ENCODE peak calls at places on chromosomes 11 and 22, in nine cellular contexts. One of them, this sample, is unnamed.

GRCh38 chr11:13335319-13335718 is 57.7 kb downstream of the BMAL1 start:
- DNase-seq in activated T-cell treated with anti-CD3 and anti-CD28 coated beads, Interleukin-2, amount 50 U/mL, for 4 hours: peak
- DNase-seq in mucosa of descending colon: no peak
- DNase-seq in glomerular endothelial cell: peak
- DNase-seq in Caco-2: peak
- DNase-seq in ureter: peak
- DNase-seq in GM23248: peak
- DNase-seq in lower lobe of right lung: peak
- DNase-seq in MCF 10A: peak
- DNase-seq in this sample: peak

GRCh38 chr11:67240575-67241389 is 25.5 kb upstream of the GRK2 start:
- DNase-seq in GM23248: peak
- DNase-seq in MCF 10A: peak
- DNase-seq in ureter: peak
- DNase-seq in lower lobe of right lung: peak
- DNase-seq in Caco-2: peak
- DNase-seq in glomerular endothelial cell: no peak
- DNase-seq in mucosa of descending colon: peak
- DNase-seq in activated T-cell treated with anti-CD3 and anti-CD28 coated beads, Interleukin-2, amount 50 U/mL, for 4 hours: peak
- DNase-seq in this sample: peak

GRCh38 chr11:73481626-73482025 is 105.4 kb downstream of the RELT start:
- DNase-seq in mucosa of descending colon: no peak
- DNase-seq in ureter: no peak
- DNase-seq in activated T-cell treated with anti-CD3 and anti-CD28 coated beads, Interleukin-2, amount 50 U/mL, for 4 hours: no peak
- DNase-seq in MCF 10A: no peak
- DNase-seq in lower lobe of right lung: no peak
- DNase-seq in Caco-2: no peak
- DNase-seq in GM23248: no peak
- DNase-seq in glomerular endothelial cell: no peak
- DNase-seq in this sample: no peak

GRCh38 chr11:55726715-55727324 is 46.4 kb upstream of the OR5D13 start:
- DNase-seq in Caco-2: no peak
- DNase-seq in lower lobe of right lung: no peak
- DNase-seq in ureter: no peak
- DNase-seq in activated T-cell treated with anti-CD3 and anti-CD28 coated beads, Interleukin-2, amount 50 U/mL, for 4 hours: no peak
- DNase-seq in GM23248: no peak
- DNase-seq in MCF 10A: no peak
- DNase-seq in mucosa of descending colon: no peak
- DNase-seq in glomerular endothelial cell: no peak
- DNase-seq in this sample: no peak

GRCh38 chr22:38309614-38310517 is 7.4 kb downstream of the CSNK1E start:
- DNase-seq in mucosa of descending colon: no peak
- DNase-seq in MCF 10A: peak
- DNase-seq in glomerular endothelial cell: no peak
- DNase-seq in Caco-2: no peak
- DNase-seq in lower lobe of right lung: no peak
- DNase-seq in GM23248: peak
- DNase-seq in activated T-cell treated with anti-CD3 and anti-CD28 coated beads, Interleukin-2, amount 50 U/mL, for 4 hours: no peak
- DNase-seq in ureter: no peak
- DNase-seq in this sample: peak

GRCh38 chr22:38843201-38843715 is 570 bp downstream of the NPTXR start:
- DNase-seq in MCF 10A: no peak
- DNase-seq in ureter: peak
- DNase-seq in Caco-2: peak
- DNase-seq in activated T-cell treated with anti-CD3 and anti-CD28 coated beads, Interleukin-2, amount 50 U/mL, for 4 hours: peak
- DNase-seq in glomerular endothelial cell: no peak
- DNase-seq in lower lobe of right lung: peak
- DNase-seq in mucosa of descending colon: no peak
- DNase-seq in GM23248: peak
- DNase-seq in this sample: peak

GRCh38 chr11:60924906-60925684 is 835 bp downstream of the TMEM132A start:
- DNase-seq in mucosa of descending colon: no peak
- DNase-seq in MCF 10A: no peak
- DNase-seq in glomerular endothelial cell: no peak
- DNase-seq in ureter: no peak
- DNase-seq in Caco-2: peak
- DNase-seq in GM23248: peak
- DNase-seq in activated T-cell treated with anti-CD3 and anti-CD28 coated beads, Interleukin-2, amount 50 U/mL, for 4 hours: no peak
- DNase-seq in lower lobe of right lung: no peak
- DNase-seq in this sample: no peak

GRCh38 chr11:73612601-73613137 is 14.8 kb upstream of the FAM168A start:
- DNase-seq in GM23248: no peak
- DNase-seq in Caco-2: no peak
- DNase-seq in lower lobe of right lung: no peak
- DNase-seq in MCF 10A: no peak
- DNase-seq in ureter: no peak
- DNase-seq in mucosa of descending colon: no peak
- DNase-seq in activated T-cell treated with anti-CD3 and anti-CD28 coated beads, Interleukin-2, amount 50 U/mL, for 4 hours: no peak
- DNase-seq in glomerular endothelial cell: no peak
- DNase-seq in this sample: no peak

GRCh38 chr11:131457163-131457562 is 86.7 kb downstream of the NTM start:
- DNase-seq in ureter: no peak
- DNase-seq in MCF 10A: no peak
- DNase-seq in activated T-cell treated with anti-CD3 and anti-CD28 coated beads, Interleukin-2, amount 50 U/mL, for 4 hours: no peak
- DNase-seq in Caco-2: no peak
- DNase-seq in mucosa of descending colon: no peak
- DNase-seq in glomerular endothelial cell: no peak
- DNase-seq in lower lobe of right lung: no peak
- DNase-seq in GM23248: no peak
- DNase-seq in this sample: no peak

GRCh38 chr11:121582296-121582695 is 129.5 kb upstream of the SORL1-AS1 start:
- DNase-seq in glomerular endothelial cell: no peak
- DNase-seq in mucosa of descending colon: no peak
- DNase-seq in MCF 10A: no peak
- DNase-seq in GM23248: no peak
- DNase-seq in activated T-cell treated with anti-CD3 and anti-CD28 coated beads, Interleukin-2, amount 50 U/mL, for 4 hours: no peak
- DNase-seq in ureter: no peak
- DNase-seq in Caco-2: no peak
- DNase-seq in lower lobe of right lung: no peak
- DNase-seq in this sample: no peak

GRCh38 chr11:75800728-75801361 is 14.2 kb upstream of the UVRAG start:
- DNase-seq in ureter: no peak
- DNase-seq in GM23248: no peak
- DNase-seq in mucosa of descending colon: no peak
- DNase-seq in activated T-cell treated with anti-CD3 and anti-CD28 coated beads, Interleukin-2, amount 50 U/mL, for 4 hours: no peak
- DNase-seq in Caco-2: no peak
- DNase-seq in lower lobe of right lung: no peak
- DNase-seq in MCF 10A: no peak
- DNase-seq in glomerular endothelial cell: no peak
- DNase-seq in this sample: no peak

GRCh38 chr11:73152086-73152853 is 10.2 kb upstream of the FCHSD2 start:
- DNase-seq in MCF 10A: no peak
- DNase-seq in ureter: no peak
- DNase-seq in mucosa of descending colon: no peak
- DNase-seq in GM23248: no peak
- DNase-seq in activated T-cell treated with anti-CD3 and anti-CD28 coated beads, Interleukin-2, amount 50 U/mL, for 4 hours: no peak
- DNase-seq in Caco-2: peak
- DNase-seq in glomerular endothelial cell: no peak
- DNase-seq in lower lobe of right lung: no peak
- DNase-seq in this sample: no peak

GRCh38 chr11:112863304-112863703 is 97.9 kb upstream of the NCAM1 start:
- DNase-seq in Caco-2: no peak
- DNase-seq in lower lobe of right lung: no peak
- DNase-seq in mucosa of descending colon: no peak
- DNase-seq in glomerular endothelial cell: no peak
- DNase-seq in GM23248: no peak
- DNase-seq in ureter: no peak
- DNase-seq in activated T-cell treated with anti-CD3 and anti-CD28 coated beads, Interleukin-2, amount 50 U/mL, for 4 hours: no peak
- DNase-seq in MCF 10A: no peak
- DNase-seq in this sample: no peak

GRCh38 chr22:17137226-17137625 is 16.1 kb upstream of the TMEM121B start:
- DNase-seq in ureter: no peak
- DNase-seq in lower lobe of right lung: peak
- DNase-seq in GM23248: no peak
- DNase-seq in mucosa of descending colon: no peak
- DNase-seq in Caco-2: no peak
- DNase-seq in activated T-cell treated with anti-CD3 and anti-CD28 coated beads, Interleukin-2, amount 50 U/mL, for 4 hours: no peak
- DNase-seq in MCF 10A: no peak
- DNase-seq in glomerular endothelial cell: no peak
- DNase-seq in this sample: no peak

GRCh38 chr11:119196833-119197483 is 9.2 kb upstream of the CBL start:
- DNase-seq in ureter: peak
- DNase-seq in MCF 10A: peak
- DNase-seq in activated T-cell treated with anti-CD3 and anti-CD28 coated beads, Interleukin-2, amount 50 U/mL, for 4 hours: peak
- DNase-seq in lower lobe of right lung: peak
- DNase-seq in mucosa of descending colon: no peak
- DNase-seq in glomerular endothelial cell: peak
- DNase-seq in Caco-2: peak
- DNase-seq in GM23248: peak
- DNase-seq in this sample: no peak

GRCh38 chr11:65917077-65917433 is 1.8 kb downstream of the C11orf68 start:
- DNase-seq in MCF 10A: no peak
- DNase-seq in ureter: no peak
- DNase-seq in glomerular endothelial cell: no peak
- DNase-seq in activated T-cell treated with anti-CD3 and anti-CD28 coated beads, Interleukin-2, amount 50 U/mL, for 4 hours: no peak
- DNase-seq in mucosa of descending colon: no peak
- DNase-seq in Caco-2: no peak
- DNase-seq in lower lobe of right lung: no peak
- DNase-seq in GM23248: no peak
- DNase-seq in this sample: no peak

GRCh38 chr11:86621854-86622253 is 50.6 kb downstream of the ME3 start:
- DNase-seq in GM23248: no peak
- DNase-seq in lower lobe of right lung: no peak
- DNase-seq in Caco-2: peak
- DNase-seq in mucosa of descending colon: no peak
- DNase-seq in ureter: no peak
- DNase-seq in activated T-cell treated with anti-CD3 and anti-CD28 coated beads, Interleukin-2, amount 50 U/mL, for 4 hours: no peak
- DNase-seq in MCF 10A: no peak
- DNase-seq in glomerular endothelial cell: no peak
- DNase-seq in this sample: no peak

GRCh38 chr11:33931032-33931431 is 39.2 kb upstream of the LMO2 start:
- DNase-seq in ureter: no peak
- DNase-seq in glomerular endothelial cell: no peak
- DNase-seq in activated T-cell treated with anti-CD3 and anti-CD28 coated beads, Interleukin-2, amount 50 U/mL, for 4 hours: no peak
- DNase-seq in Caco-2: no peak
- DNase-seq in lower lobe of right lung: no peak
- DNase-seq in mucosa of descending colon: no peak
- DNase-seq in GM23248: no peak
- DNase-seq in MCF 10A: peak
- DNase-seq in this sample: no peak

GRCh38 chr11:100639140-100639539 is 47.9 kb upstream of the ARHGAP42 start:
- DNase-seq in activated T-cell treated with anti-CD3 and anti-CD28 coated beads, Interleukin-2, amount 50 U/mL, for 4 hours: no peak
- DNase-seq in lower lobe of right lung: no peak
- DNase-seq in mucosa of descending colon: no peak
- DNase-seq in ureter: peak
- DNase-seq in glomerular endothelial cell: no peak
- DNase-seq in GM23248: no peak
- DNase-seq in Caco-2: no peak
- DNase-seq in MCF 10A: no peak
- DNase-seq in this sample: no peak

This sample was measured in right cardiac atrium.